ENCODE peak calls at places on chromosomes 5 and 9, in four cellular contexts. S is neural progenitor cell, R is Daoy, L is suprapubic skin. P is an unnamed sample.

GRCh38 chr5:16976625-16977008 is 40.5 kb upstream of the MYO10 start:
- DNase-seq in S (no peak), R (no peak), L (no peak), P (no peak)

GRCh38 chr5:177097016-177097985 is 10.6 kb downstream of the FGFR4 start:
- DNase-seq in S (no peak), R (no peak), L (no peak), P (no peak)

GRCh38 chr5:132053483-132053882 is 7.0 kb upstream of the IL3 start:
- DNase-seq in S (no peak), R (no peak), L (no peak), P (peak; percentile 1)

GRCh38 chr5:139847790-139848507 is 52.3 kb downstream of the PSD2 start:
- DNase-seq in S (peak; percentile 89), R (peak; percentile 86), L (peak; percentile 75), P (no peak)

GRCh38 chr5:128035689-128036088 is 47.9 kb upstream of the SLC12A2 start:
- DNase-seq in S (no peak), R (no peak), L (no peak), P (no peak)

GRCh38 chr9:13513710-13514444 is 234.4 kb upstream of the MPDZ start:
- DNase-seq in S (peak; percentile 81), R (peak; percentile 66), L (no peak), P (peak; percentile 60)

GRCh38 chr5:133227082-133227481 is 175.3 kb downstream of the HSPA4 start:
- DNase-seq in S (no peak), R (no peak), L (no peak), P (no peak)

GRCh38 chr5:2378108-2378507 is 373.4 kb downstream of the IRX2 start:
- DNase-seq in S (no peak), R (no peak), L (no peak), P (no peak)

GRCh38 chr9:113525208-113525607 is 61.7 kb downstream of the RGS3 start:
- DNase-seq in S (no peak), R (no peak), L (no peak), P (no peak)

GRCh38 chr5:147098233-147098790 is 136.5 kb upstream of the STK32A start:
- DNase-seq in S (peak; percentile 81), R (peak; percentile 71), L (no peak), P (no peak)

GRCh38 chr9:36831381-36832231 is 202.5 kb downstream of the PAX5 start:
- DNase-seq in S (no peak), R (no peak), L (peak; percentile 33), P (no peak)

GRCh38 chr9:92948632-92949031 is 1.3 kb downstream of the FGD3 start:
- DNase-seq in S (no peak), R (no peak), L (no peak), P (no peak)

GRCh38 chr9:70802758-70803436 is 318.5 kb downstream of the TRPM3 start:
- DNase-seq in S (no peak), R (no peak), L (no peak), P (no peak)